ENCODE peak calls at places on chromosomes 3 and 15, in ten cellular contexts. K, B, A, F, T, M, L, Q, G and Z are unnamed samples.

GRCh38 chr15:59313703-59314332 is 58.9 kb downstream of the MYO1E start:
- DNase-seq in G (peak; percentile 88), K (no peak), Q (peak; percentile 90), T (peak; percentile 80), F (no peak), B (peak; percentile 92), L (no peak), M (peak; percentile 63), A (no peak), Z (no peak)

GRCh38 chr3:56282341-56282740 is 185.9 kb downstream of the ERC2 start:
- DNase-seq in T (no peak), A (no peak), G (no peak), L (no peak), B (no peak), K (no peak), F (no peak), M (no peak), Q (no peak), Z (peak; percentile 64)

GRCh38 chr3:54830658-54831057 is 97.2 kb downstream of the LRTM1 start:
- DNase-seq in T (no peak), F (peak; percentile 16), Q (peak; percentile 75), B (no peak), M (no peak), A (peak; percentile 51), G (no peak), K (peak; percentile 19), L (peak; percentile 16), Z (no peak)

GRCh38 chr3:120425877-120426276 is 24.9 kb downstream of the FSTL1 start:
- DNase-seq in K (no peak), G (no peak), Q (no peak), M (no peak), F (no peak), L (no peak), B (no peak), T (peak; percentile 87), A (no peak), Z (peak; percentile 96)

GRCh38 chr3:183202004-183202722 is 39.6 kb upstream of the LAMP3 start:
- DNase-seq in B (peak; percentile 33), F (no peak), T (no peak), A (no peak), K (no peak), Q (peak; percentile 75), M (no peak), L (no peak), G (no peak), Z (no peak)

GRCh38 chr3:48352546-48352945 is 19.1 kb upstream of the SPINK8 start:
- DNase-seq in K (no peak), Q (no peak), B (peak; percentile 6), A (no peak), G (no peak), F (peak; percentile 33), L (no peak), M (no peak), T (no peak), Z (no peak)

GRCh38 chr3:143769663-143770062 is 78.6 kb downstream of the SLC9A9 start:
- DNase-seq in F (no peak), A (no peak), L (no peak), G (no peak), M (no peak), K (no peak), T (no peak), B (no peak), Q (no peak), Z (no peak)

GRCh38 chr3:152357587-152357986 is 88.9 kb downstream of the MBNL1 start:
- DNase-seq in F (no peak), L (no peak), K (no peak), M (no peak), G (no peak), B (no peak), T (no peak), Q (no peak), A (no peak), Z (no peak)

GRCh38 chr3:42605550-42606173 is 5.2 kb downstream of the NKTR start:
- DNase-seq in Q (no peak), L (no peak), T (no peak), F (no peak), M (no peak), B (no peak), A (peak; percentile 6), G (no peak), K (no peak), Z (no peak)

GRCh38 chr3:42602961-42603360 is 2.5 kb downstream of the NKTR start:
- DNase-seq in A (no peak), K (no peak), T (no peak), Q (no peak), B (no peak), M (no peak), G (no peak), F (no peak), L (no peak), Z (no peak)

GRCh38 chr3:42601898-42602581 is 1.6 kb downstream of the NKTR start:
- DNase-seq in K (no peak), F (no peak), L (no peak), B (peak; percentile 50), A (peak; percentile 16), G (no peak), T (no peak), M (no peak), Q (peak; percentile 35), Z (no peak)

GRCh38 chr3:42600111-42600957 is at the start of gene NKTR:
- DNase-seq in Q (peak; percentile 100), F (peak; percentile 95), L (peak; percentile 98), K (peak; percentile 98), M (peak; percentile 97), A (peak; percentile 100), G (peak; percentile 99), T (peak; percentile 98), B (peak; percentile 100), Z (peak; percentile 99)

GRCh38 chr3:42600958-42601675 is 631 bp downstream of the NKTR start:
- DNase-seq in F (no peak), A (peak; percentile 89), Q (peak; percentile 51), M (no peak), L (no peak), G (no peak), K (peak; percentile 39), B (peak; percentile 81), T (peak; percentile 89), Z (peak; percentile 72)
- TF ChIP-seq CTCF in F (no peak), A (no peak), Q (no peak), M (no peak), L (no peak), G (no peak), K (no peak), B (peak; percentile 26), T (peak; percentile 51), Z (no peak)

DNA sequence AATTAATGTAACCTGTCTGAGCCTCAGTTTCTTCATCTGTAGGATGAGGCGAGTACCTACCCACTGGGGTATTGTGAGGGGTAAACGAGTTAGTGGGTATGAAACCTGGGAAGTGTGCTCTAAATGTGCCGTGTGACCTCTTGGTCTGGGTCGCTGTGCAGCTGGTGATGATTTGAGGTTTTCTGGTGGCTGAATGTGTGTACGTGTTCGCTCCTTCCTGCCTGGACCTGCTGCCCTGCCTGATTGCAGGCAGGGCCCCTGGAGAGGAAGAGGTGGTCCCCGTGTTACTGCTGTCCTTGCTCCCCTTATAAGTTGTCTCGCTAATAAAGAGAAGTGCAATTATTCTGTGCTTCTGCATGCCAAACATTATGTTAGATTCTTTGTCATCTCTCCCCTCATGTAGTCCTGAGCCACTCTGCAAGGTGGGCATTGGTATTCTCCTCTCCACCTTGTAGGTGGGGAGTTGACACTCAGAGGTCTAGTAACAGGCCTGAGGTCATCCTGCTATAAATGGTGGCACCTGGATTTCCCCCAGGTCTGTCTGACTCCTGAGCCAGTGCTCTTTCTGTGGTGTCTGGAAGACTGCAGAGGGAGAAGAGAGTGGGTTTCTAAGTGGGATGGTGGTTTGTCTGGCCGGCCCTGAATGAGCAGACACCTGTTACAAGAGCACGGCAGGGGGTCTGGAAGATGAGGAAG is 15.7 kb downstream of the PDIA5 start:
- DNase-seq in K (no peak), Q (no peak), M (no peak), G (no peak), L (no peak), T (no peak), A (no peak), F (no peak), B (no peak), Z (no peak)
- H3K4me1 ChIP-seq in K (peaks cover 5% of the 10 kb centered on the region), Q (peaks cover 18% of the 10 kb centered on the region), M (peaks cover 73% of the 10 kb centered on the region), G (no peaks in the 10 kb centered on the region), L (peaks cover 39% of the 10 kb centered on the region), T (peaks cover 76% of the 10 kb centered on the region), A (peaks cover 57% of the 10 kb centered on the region), F (peaks cover 60% of the 10 kb centered on the region), B (peaks cover 16% of the 10 kb centered on the region), Z (peaks cover 54% of the 10 kb centered on the region)

GRCh38 chr15:73053398-73053723 is 1.1 kb downstream of the NEO1 start:
- DNase-seq in Q (no peak), K (no peak), L (no peak), A (peak; percentile 18), B (no peak), G (no peak), F (no peak), T (no peak), M (no peak), Z (no peak)

GRCh38 chr15:73051811-73052678 is at the start of gene NEO1:
- DNase-seq in G (peak; percentile 91), L (peak; percentile 29), B (peak; percentile 78), T (peak; percentile 94), A (peak; percentile 98), Q (peak; percentile 51), M (peak; percentile 90), K (peak; percentile 68), F (peak; percentile 85), Z (peak; percentile 95)

GRCh38 chr15:73052679-73053397 is 575 bp downstream of the NEO1 start:
- DNase-seq in B (peak; percentile 25), G (peak; percentile 58), K (no peak), F (peak; percentile 12), L (peak; percentile 23), T (peak; percentile 72), A (peak; percentile 90), Q (no peak), M (peak; percentile 36), Z (peak; percentile 54)

GRCh38 chr15:73056460-73056859 is 4.2 kb downstream of the NEO1 start:
- DNase-seq in F (no peak), A (no peak), Q (no peak), T (no peak), M (no peak), L (no peak), K (no peak), G (no peak), B (no peak), Z (no peak)

DNA sequence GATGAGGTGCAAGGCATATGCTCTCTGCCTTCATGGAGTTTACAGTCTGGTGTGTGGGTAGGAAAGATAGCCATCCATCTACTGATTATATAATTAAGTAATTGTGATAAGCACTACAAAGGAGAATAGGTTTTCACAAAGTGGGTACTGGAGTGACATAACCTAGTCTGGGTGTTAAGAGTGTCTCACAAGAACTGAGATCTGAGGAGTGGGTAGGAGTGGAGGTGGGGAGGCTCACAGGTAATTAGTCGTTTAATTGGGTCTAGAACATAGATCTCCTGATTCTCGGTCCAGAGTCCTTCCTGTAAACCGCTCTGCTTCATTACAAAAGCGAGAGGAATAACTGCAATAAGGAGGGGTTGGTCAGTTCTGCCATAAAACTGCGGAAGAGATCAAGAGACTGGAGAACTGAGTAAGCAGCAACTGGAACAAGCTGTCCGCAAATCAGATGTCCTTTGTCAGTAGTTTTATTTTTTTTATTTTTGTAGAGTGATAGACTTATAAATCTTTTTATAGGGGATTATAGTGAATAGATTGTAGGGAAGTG is 2.2 kb downstream of the NEO1 start:
- DNase-seq in A (no peak), K (no peak), Q (no peak), G (no peak), L (no peak), M (no peak), F (no peak), B (no peak), T (no peak), Z (no peak)
- H3K4me3 ChIP-seq in A (peak overlapping the region; percentile 76), K (no peak overlapping the region), Q (no peak overlapping the region), G (no peak overlapping the region), L (no peak overlapping the region), M (no peak overlapping the region), F (no peak overlapping the region), B (no peak overlapping the region), T (no peak overlapping the region), Z (no peak overlapping the region)

GRCh38 chr15:82680200-82681102 is 29.2 kb downstream of the AP3B2 start:
- DNase-seq in Q (peak; percentile 78), B (peak; percentile 71), G (no peak), F (peak; percentile 61), A (peak; percentile 89), M (peak; percentile 20), L (no peak), T (peak; percentile 50), K (peak; percentile 82), Z (no peak)
- TF ChIP-seq CTCF in Q (peak; percentile 30), B (peak; percentile 57), G (no peak), F (peak; percentile 20), A (peak; percentile 37), M (no peak), L (no peak), T (no peak), K (peak; percentile 52), Z (no peak)